ENCODE peak calls at places on chromosomes 3 and 15, in five cellular contexts. D is left ventricle myocardium inferior, L is heart left ventricle, Y is AG09309, E is aorta. K is an unnamed sample.

GRCh38 chr3:123067689-123068226 is 933 bp downstream of the PDIA5 start:
- DNase-seq in D (no peak), L (no peak), Y (no peak), E (peak; percentile 56), K (no peak)

GRCh38 chr3:154987846-154988245 is 92.3 kb upstream of the MME start:
- DNase-seq in D (no peak), L (no peak), Y (no peak), E (no peak), K (no peak)

GRCh38 chr3:164023480-164023879 is 1054.8 kb downstream of the SI start:
- DNase-seq in D (no peak), L (no peak), Y (no peak), E (no peak), K (no peak)

GRCh38 chr15:98853593-98854420 is 153.8 kb downstream of the PGPEP1L start:
- DNase-seq in D (no peak), L (no peak), Y (no peak), E (no peak), K (no peak)

GRCh38 chr3:120177151-120177550 is 82.9 kb upstream of the GSK3B start:
- DNase-seq in D (peak; percentile 28), L (peak; percentile 60), Y (no peak), E (peak; percentile 61), K (peak; percentile 50)

GRCh38 chr15:48556159-48556897 is 89.2 kb downstream of the FBN1 start:
- DNase-seq in D (no peak), L (no peak), Y (no peak), E (no peak), K (no peak)

GRCh38 chr3:71754610-71755253 is 1.1 kb downstream of the GPR27 start:
- DNase-seq in D (no peak), L (no peak), Y (no peak), E (no peak), K (no peak)

GRCh38 chr3:103085465-103085864 is 650.6 kb downstream of the ZPLD1 start:
- DNase-seq in D (no peak), L (no peak), Y (no peak), E (no peak), K (no peak)

GRCh38 chr15:27077790-27078189 is 106.8 kb downstream of the GABRG3 start:
- DNase-seq in D (no peak), L (no peak), Y (no peak), E (no peak), K (no peak)

GRCh38 chr15:23648920-23649515 is 1.4 kb upstream of the MAGEL2 start:
- DNase-seq in D (no peak), L (no peak), Y (no peak), E (no peak), K (no peak)

GRCh38 chr3:185843126-185843525 is 18.3 kb upstream of the IGF2BP2 start:
- DNase-seq in D (no peak), L (no peak), Y (no peak), E (no peak), K (no peak)

GRCh38 chr15:98547255-98547654 is 101.1 kb upstream of the IGF1R start:
- DNase-seq in D (no peak), L (no peak), Y (no peak), E (no peak), K (no peak)

GRCh38 chr3:191721983-191722382 is 261.0 kb downstream of the PYDC2 start:
- DNase-seq in D (no peak), L (no peak), Y (no peak), E (no peak), K (no peak)

GRCh38 chr15:77834276-77834990 is 201.7 kb upstream of the LINGO1 start:
- DNase-seq in D (no peak), L (no peak), Y (no peak), E (peak; percentile 15), K (no peak)

GRCh38 chr3:101036213-101036618 is 43.0 kb upstream of the ABI3BP start:
- DNase-seq in D (no peak), L (no peak), Y (peak; percentile 95), E (peak; percentile 50), K (peak; percentile 88)

GRCh38 chr3:81643721-81644120 is 117.7 kb downstream of the GBE1 start:
- DNase-seq in D (no peak), L (no peak), Y (peak; percentile 1), E (no peak), K (no peak)

GRCh38 chr3:12501360-12502020 is 17.2 kb downstream of the TSEN2 start:
- DNase-seq in D (no peak), L (no peak), Y (no peak), E (no peak), K (peak; percentile 44)

GRCh38 chr15:31489801-31490646 is 163.4 kb downstream of the KLF13 start:
- DNase-seq in D (no peak), L (no peak), Y (no peak), E (no peak), K (no peak)

GRCh38 chr3:187490366-187490765 is 122.2 kb downstream of the RTP4 start:
- DNase-seq in D (no peak), L (no peak), Y (no peak), E (no peak), K (no peak)

GRCh38 chr3:138578961-138579574 is 15.0 kb downstream of the CEP70 start:
- DNase-seq in D (no peak), L (no peak), Y (no peak), E (no peak), K (no peak)

GRCh38 chr3:136916200-136916599 is 41.6 kb upstream of the IL20RB start:
- DNase-seq in D (no peak), L (no peak), Y (no peak), E (no peak), K (no peak)

GRCh38 chr15:41377978-41378377 is 24.3 kb downstream of the NDUFAF1 start:
- DNase-seq in D (no peak), L (no peak), Y (no peak), E (no peak), K (no peak)

GRCh38 chr3:58011580-58011979 is 3.4 kb downstream of the FLNB start:
- DNase-seq in D (no peak), L (no peak), Y (no peak), E (no peak), K (no peak)

GRCh38 chr3:58012302-58012701 is 4.1 kb downstream of the FLNB start:
- DNase-seq in D (no peak), L (no peak), Y (no peak), E (no peak), K (no peak)

GRCh38 chr3:58009749-58010535 is 1.7 kb downstream of the FLNB start:
- DNase-seq in D (no peak), L (no peak), Y (no peak), E (no peak), K (no peak)

GRCh38 chr3:58009026-58009748 is 965 bp downstream of the FLNB start:
- DNase-seq in D (peak; percentile 20), L (no peak), Y (no peak), E (peak; percentile 61), K (no peak)

DNA sequence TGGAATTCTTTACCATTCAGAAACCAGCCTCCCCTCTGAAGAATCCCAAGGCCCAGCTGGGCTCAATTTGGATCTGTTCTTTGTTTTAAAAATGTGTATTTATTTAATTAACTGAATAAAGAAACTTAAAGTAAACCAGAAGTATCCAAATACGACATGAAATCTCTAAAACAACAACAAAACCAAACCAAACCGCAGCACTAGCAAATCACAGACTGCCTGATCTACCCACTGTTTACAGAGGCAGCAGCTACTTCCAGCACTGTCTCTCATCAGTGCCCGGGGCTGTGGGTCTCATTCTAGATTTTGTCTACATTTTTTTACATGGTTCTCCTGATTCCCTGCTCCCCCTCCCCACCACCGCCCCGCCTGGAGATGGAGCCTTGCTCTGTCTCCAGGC is 2.3 kb downstream of the FLNB start:
- DNase-seq in D (no peak), L (no peak), Y (no peak), E (no peak), K (no peak)
- H3K4me3 ChIP-seq in D (peak overlapping the region; percentile 97), L (peak overlapping the region; percentile 97), Y (peak overlapping the region; percentile 98), E (peak overlapping the region; percentile 79), K (peak overlapping the region; percentile 100)

DNA sequence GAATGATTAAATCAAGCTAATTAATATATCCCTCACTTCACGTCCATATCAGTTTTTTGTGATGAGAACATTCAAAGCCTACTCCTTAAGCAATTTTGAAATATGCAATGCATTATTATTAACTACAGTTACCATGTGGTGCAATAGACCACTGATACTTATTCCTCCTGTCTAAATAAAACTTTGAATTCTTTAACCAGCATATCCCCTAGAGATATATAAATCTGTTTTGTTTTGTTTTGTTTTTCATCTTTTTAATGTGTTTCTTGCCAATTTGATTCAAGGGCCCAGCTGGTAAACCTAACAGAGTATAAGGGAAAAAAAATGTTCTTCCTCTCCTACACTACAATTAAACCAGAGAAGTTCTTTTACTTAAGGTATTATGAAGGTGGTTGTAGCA is 524.2 kb downstream of the NAALADL2 start:
- DNase-seq in D (no peak), L (no peak), Y (no peak), E (no peak), K (no peak)
- H3K4me3 ChIP-seq in D (no peak overlapping the region), L (no peak overlapping the region), Y (no peak overlapping the region), E (no peak overlapping the region), K (no peak overlapping the region)

DNA sequence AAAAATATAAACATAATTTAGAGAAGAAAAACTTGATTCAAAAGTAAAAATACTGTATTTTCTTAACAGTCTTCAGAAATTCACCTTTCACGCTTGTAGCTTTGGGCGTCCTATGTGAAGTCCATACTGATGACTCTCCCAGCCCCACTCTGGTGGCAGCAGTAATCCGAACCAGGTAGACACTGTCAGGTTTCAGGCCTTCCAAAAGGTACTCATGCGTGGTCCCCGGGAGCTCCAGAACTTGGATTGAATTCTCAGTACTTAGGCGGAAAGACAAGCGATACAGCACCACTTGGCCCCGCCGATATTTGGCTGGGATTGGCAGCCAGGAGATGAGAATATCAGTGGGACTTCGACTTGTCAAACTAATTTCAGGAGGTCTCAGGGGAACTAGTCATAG is 69.7 kb downstream of the PRTG start:
- DNase-seq in D (no peak), L (no peak), Y (no peak), E (no peak), K (no peak)
- H3K4me3 ChIP-seq in D (no peak overlapping the region), L (no peak overlapping the region), Y (no peak overlapping the region), E (no peak overlapping the region), K (no peak overlapping the region)

DNA sequence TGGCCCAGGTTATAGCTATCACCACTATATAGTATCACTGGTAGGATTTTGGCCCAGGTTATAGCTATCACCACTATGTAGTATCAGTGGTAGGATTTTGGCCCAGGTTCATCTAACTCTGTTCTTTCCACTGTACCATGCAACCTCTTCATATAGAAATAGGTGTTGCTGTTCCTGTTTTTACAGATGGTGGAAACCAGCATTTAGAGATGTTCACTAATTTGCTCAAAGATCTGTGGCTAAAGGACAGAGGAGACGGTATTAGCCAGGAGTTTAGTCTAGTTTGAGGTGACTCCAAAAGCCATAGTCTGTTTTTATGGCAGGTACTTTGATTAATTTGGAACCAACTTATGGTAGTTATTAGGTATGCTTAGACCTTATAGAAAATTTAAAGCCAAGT is 3.1 kb downstream of the LRCH3 start:
- DNase-seq in D (no peak), L (no peak), Y (no peak), E (no peak), K (no peak)
- H3K4me3 ChIP-seq in D (no peak overlapping the region), L (no peak overlapping the region), Y (no peak overlapping the region), E (no peak overlapping the region), K (no peak overlapping the region)